ENCODE peak calls at places on chromosome 4, in six cellular contexts. H is upper lobe of right lung, Q is IMR-90, Y is keratinocyte, J is WERI-Rb-1, K is cardiac fibroblast. P is an unnamed sample.

GRCh38 chr4:107757860-107758476 is 37.9 kb upstream of the PAPSS1 start:
- DNase-seq in K (peak; percentile 67), H (no peak), Y (no peak), J (no peak), Q (peak; percentile 44), P (peak; percentile 36)

GRCh38 chr4:104494822-104495559 is at the start of gene CXXC4:
- DNase-seq in Y (no peak), K (peak; percentile 5), Q (peak; percentile 10), J (peak; percentile 95), H (peak; percentile 80), P (peak; percentile 48)

GRCh38 chr4:45751877-45752276 is 372.0 kb downstream of the GABRG1 start:
- DNase-seq in Y (no peak), Q (no peak), J (no peak), K (no peak), H (no peak), P (no peak)

GRCh38 chr4:89625599-89626293 is 211.2 kb downstream of the SNCA start:
- DNase-seq in J (no peak), Q (no peak), Y (no peak), K (no peak), H (no peak), P (no peak)

GRCh38 chr4:113455081-113455480 is 306.5 kb downstream of the CAMK2D start:
- DNase-seq in H (no peak), Q (no peak), Y (no peak), J (no peak), K (no peak), P (no peak)

GRCh38 chr4:13535708-13536361 is 8.5 kb downstream of the NKX3-2 start:
- DNase-seq in Y (no peak), H (peak; percentile 53), K (no peak), J (peak; percentile 74), Q (no peak), P (no peak)

GRCh38 chr4:17688011-17688441 is 73.6 kb downstream of the MED28 start:
- DNase-seq in Y (no peak), Q (no peak), H (no peak), J (no peak), K (no peak), P (no peak)

GRCh38 chr4:6272863-6273660 is 3.4 kb downstream of the WFS1 start:
- DNase-seq in K (peak; percentile 80), J (peak; percentile 55), Q (peak; percentile 88), H (no peak), Y (peak; percentile 32), P (peak; percentile 51)

GRCh38 chr4:152590179-152591031 is 54.5 kb upstream of the FBXW7 start:
- DNase-seq in Q (peak; percentile 89), J (peak; percentile 50), Y (peak; percentile 69), K (peak; percentile 96), H (no peak), P (peak; percentile 88)

GRCh38 chr4:23022032-23022431 is 329.3 kb downstream of the GBA3 start:
- DNase-seq in J (no peak), Y (peak; percentile 28), Q (peak; percentile 9), H (no peak), K (peak; percentile 58), P (peak; percentile 75)

GRCh38 chr4:17234678-17235077 is 277.2 kb downstream of the QDPR start:
- DNase-seq in Y (no peak), J (no peak), H (no peak), Q (no peak), K (no peak), P (no peak)

GRCh38 chr4:182795446-182796238 is 121.5 kb downstream of the DCTD start:
- DNase-seq in Y (no peak), J (no peak), Q (no peak), H (no peak), K (no peak), P (no peak)

GRCh38 chr4:124121511-124121934 is 591.0 kb downstream of the ANKRD50 start:
- DNase-seq in J (no peak), K (peak; percentile 90), Q (peak; percentile 43), Y (no peak), H (no peak), P (peak; percentile 95)

GRCh38 chr4:3766207-3766790 is at the start of gene ADRA2C:
- DNase-seq in K (no peak), H (no peak), J (peak; percentile 73), Q (no peak), Y (no peak), P (no peak)

DNA sequence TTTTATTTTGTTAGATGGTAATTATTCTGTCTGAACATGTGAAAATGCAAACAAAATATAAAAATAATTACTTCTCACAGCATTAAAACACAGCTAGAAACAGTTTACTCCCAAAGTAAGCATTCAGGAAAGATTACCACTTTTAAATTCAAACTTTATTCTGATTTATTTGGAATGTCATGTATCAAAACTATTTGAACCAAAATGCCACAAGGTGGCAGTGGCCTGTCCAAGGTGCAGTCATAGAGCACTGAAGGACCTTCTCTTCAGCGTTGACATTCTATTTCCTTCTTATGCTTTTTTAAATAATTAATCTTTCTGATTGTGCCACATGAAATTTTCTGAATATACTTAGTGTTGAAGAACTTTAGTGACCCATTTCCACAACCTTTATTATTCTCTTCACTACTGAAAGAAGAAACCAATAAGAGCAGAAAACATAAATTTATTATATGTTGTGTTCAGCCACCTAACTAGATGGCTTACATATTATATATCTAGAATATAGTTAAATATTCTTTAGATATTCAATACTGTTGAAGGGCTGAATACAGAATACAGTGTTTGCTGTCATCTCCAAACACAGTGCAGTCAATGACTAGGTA is 283.6 kb downstream of the CFAP299 start:
- DNase-seq in H (no peak), J (peak; percentile 9), K (peak; percentile 7), Q (no peak), Y (no peak), P (peak; percentile 38)
- TF ChIP-seq CTCF in H (no peak), J (peak; percentile 24), K (peak; percentile 4), Q (no peak), Y (peak; percentile 32), P (peak; percentile 40)

DNA sequence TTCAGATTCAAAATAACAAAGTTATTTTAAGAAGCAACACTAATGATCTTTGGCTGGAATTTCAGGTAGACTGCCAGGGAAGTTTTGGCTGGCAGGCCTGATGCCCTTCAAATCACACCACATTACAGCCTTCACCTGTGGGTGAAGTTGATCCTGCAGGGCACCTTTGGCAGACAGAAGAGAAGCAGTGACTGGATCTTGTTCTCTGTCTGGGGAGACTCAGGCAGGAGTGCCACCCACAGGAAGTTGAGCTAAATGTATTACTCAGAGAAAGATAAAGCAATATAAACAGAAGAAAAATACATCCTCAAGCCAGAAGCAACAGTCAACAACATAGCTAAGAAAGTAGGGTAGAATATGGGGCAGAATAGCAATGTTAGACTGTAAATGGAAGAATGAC is 12.8 kb upstream of the CFAP299 start:
- DNase-seq in Y (no peak), Q (peak; percentile 68), H (no peak), J (peak; percentile 33), K (peak; percentile 73), P (peak; percentile 63)
- TF ChIP-seq CTCF in Y (peak; percentile 50), Q (peak; percentile 69), H (no peak), J (peak; percentile 23), K (peak; percentile 41), P (peak; percentile 49)

DNA sequence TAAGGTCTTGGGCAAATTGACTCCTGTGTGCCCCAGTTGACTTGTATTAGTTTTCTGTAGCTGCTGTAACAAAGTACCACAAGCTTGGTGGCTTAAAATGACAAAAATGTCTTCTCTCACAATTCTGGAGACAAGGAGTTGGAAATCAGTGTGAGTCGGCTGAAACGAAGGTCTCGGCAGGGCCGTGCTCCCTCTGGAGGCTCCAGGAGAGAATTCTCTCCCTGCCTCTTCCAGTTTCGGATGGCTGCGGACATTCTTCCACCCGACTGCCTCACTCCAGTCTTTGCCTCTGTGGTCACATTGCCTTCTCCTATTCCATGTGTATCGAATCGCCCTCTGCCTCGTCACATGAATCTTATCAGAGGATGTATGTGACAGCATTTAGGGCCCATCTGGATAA is 66.0 kb upstream of the PHOX2B start:
- DNase-seq in H (no peak), J (peak; percentile 47), Q (peak; percentile 21), K (peak; percentile 4), Y (no peak), P (no peak)
- TF ChIP-seq CTCF in H (peak; percentile 31), J (peak; percentile 66), Q (peak; percentile 46), K (peak; percentile 30), Y (peak; percentile 48), P (no peak)

GRCh38 chr4:72341432-72341820 is 227.6 kb downstream of the ADAMTS3 start:
- DNase-seq in Y (no peak), Q (no peak), J (no peak), K (no peak), H (no peak), P (no peak)

GRCh38 chr4:72338060-72338459 is 231.0 kb downstream of the ADAMTS3 start:
- DNase-seq in Q (no peak), H (no peak), K (no peak), Y (no peak), J (no peak), P (no peak)

GRCh38 chr4:72340803-72341431 is 228.1 kb downstream of the ADAMTS3 start:
- DNase-seq in H (no peak), Y (no peak), K (peak; percentile 6), J (no peak), Q (peak; percentile 12), P (peak; percentile 11)
- TF ChIP-seq CTCF in H (no peak), Y (no peak), K (no peak), J (no peak), Q (no peak), P (no peak)

GRCh38 chr4:77352192-77352591 is 195.2 kb downstream of the CCNG2 start:
- DNase-seq in Y (no peak), J (no peak), K (no peak), Q (no peak), H (no peak), P (no peak)

GRCh38 chr4:77349796-77350195 is 192.8 kb downstream of the CCNG2 start:
- DNase-seq in H (no peak), J (no peak), Q (no peak), Y (no peak), K (peak; percentile 6), P (peak; percentile 33)

GRCh38 chr4:77349361-77349760 is 192.4 kb downstream of the CCNG2 start:
- DNase-seq in J (no peak), K (no peak), Y (no peak), Q (no peak), H (no peak), P (no peak)

GRCh38 chr4:77347341-77347740 is 190.3 kb downstream of the CCNG2 start:
- DNase-seq in J (no peak), H (no peak), Y (no peak), Q (no peak), K (no peak), P (no peak)

DNA sequence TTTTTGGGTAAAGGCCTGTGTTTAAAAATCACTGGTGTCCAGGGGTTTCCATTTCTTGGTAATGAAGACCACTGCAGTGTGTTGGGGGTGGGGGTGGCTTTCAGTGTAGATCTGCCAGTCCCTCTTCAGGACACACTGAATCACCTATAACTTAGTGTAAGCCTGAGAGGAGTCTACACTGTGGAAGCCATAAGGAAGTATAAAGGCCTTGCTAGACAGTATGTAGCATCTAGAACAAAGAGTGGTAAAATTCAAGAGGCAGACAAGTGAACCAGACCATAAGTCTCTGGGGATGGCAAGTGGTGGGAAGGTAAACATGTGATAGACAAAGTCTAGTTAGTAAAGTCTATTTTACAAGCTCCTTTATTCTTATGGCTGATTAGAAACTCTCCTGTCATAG is 191.8 kb downstream of the CCNG2 start:
- DNase-seq in H (no peak), Y (no peak), J (no peak), K (no peak), Q (no peak), P (no peak)
- TF ChIP-seq CTCF in H (no peak), Y (no peak), J (no peak), K (no peak), Q (no peak), P (no peak)